ENCODE peak calls at places on chromosomes 5 and 9, in ten cellular contexts. One of them, this sample, is unnamed.

GRCh38 chr9:87512321-87512720 is 14.7 kb downstream of the DAPK1 start:
- DNase-seq in spleen: no peak
- DNase-seq in iPS-NIHi11: no peak
- DNase-seq in T-cell: no peak
- DNase-seq in amniotic stem cell: no peak
- DNase-seq in stimulated activated effector memory CD8-positive, alpha-beta T cell treated with anti-CD3 and anti-CD28 coated beads, Interleukin-12 subunit alpha, Interleukin-12 subunit beta, amount 100 ng/mL, for 72 hours: no peak
- DNase-seq in Jurkat, Clone E6-1: no peak
- DNase-seq in stimulated activated CD8-positive, alpha-beta memory T cell treated with anti-CD3 and anti-CD28 coated beads, Interleukin-4, amount 100 ng/mL, for 1 hour: no peak
- DNase-seq in AG09309: no peak
- DNase-seq in NCI-H774: peak
- DNase-seq in this sample: no peak

GRCh38 chr9:112104901-112105300 is 70.2 kb downstream of the SUSD1 start:
- DNase-seq in spleen: no peak
- DNase-seq in iPS-NIHi11: no peak
- DNase-seq in T-cell: no peak
- DNase-seq in amniotic stem cell: no peak
- DNase-seq in stimulated activated effector memory CD8-positive, alpha-beta T cell treated with anti-CD3 and anti-CD28 coated beads, Interleukin-12 subunit alpha, Interleukin-12 subunit beta, amount 100 ng/mL, for 72 hours: no peak
- DNase-seq in Jurkat, Clone E6-1: no peak
- DNase-seq in stimulated activated CD8-positive, alpha-beta memory T cell treated with anti-CD3 and anti-CD28 coated beads, Interleukin-4, amount 100 ng/mL, for 1 hour: no peak
- DNase-seq in AG09309: no peak
- DNase-seq in NCI-H774: no peak
- DNase-seq in this sample: no peak

GRCh38 chr9:74721696-74722660 is 165.7 kb downstream of the TRPM6 start:
- DNase-seq in spleen: no peak
- DNase-seq in iPS-NIHi11: no peak
- DNase-seq in T-cell: no peak
- DNase-seq in amniotic stem cell: peak
- DNase-seq in stimulated activated effector memory CD8-positive, alpha-beta T cell treated with anti-CD3 and anti-CD28 coated beads, Interleukin-12 subunit alpha, Interleukin-12 subunit beta, amount 100 ng/mL, for 72 hours: no peak
- DNase-seq in Jurkat, Clone E6-1: no peak
- DNase-seq in stimulated activated CD8-positive, alpha-beta memory T cell treated with anti-CD3 and anti-CD28 coated beads, Interleukin-4, amount 100 ng/mL, for 1 hour: no peak
- DNase-seq in AG09309: no peak
- DNase-seq in NCI-H774: no peak
- DNase-seq in this sample: no peak

GRCh38 chr9:131876486-131876885 is 136.6 kb upstream of the RAPGEF1 start:
- DNase-seq in spleen: peak
- DNase-seq in iPS-NIHi11: no peak
- DNase-seq in T-cell: no peak
- DNase-seq in amniotic stem cell: no peak
- DNase-seq in stimulated activated effector memory CD8-positive, alpha-beta T cell treated with anti-CD3 and anti-CD28 coated beads, Interleukin-12 subunit alpha, Interleukin-12 subunit beta, amount 100 ng/mL, for 72 hours: no peak
- DNase-seq in Jurkat, Clone E6-1: no peak
- DNase-seq in stimulated activated CD8-positive, alpha-beta memory T cell treated with anti-CD3 and anti-CD28 coated beads, Interleukin-4, amount 100 ng/mL, for 1 hour: no peak
- DNase-seq in AG09309: no peak
- DNase-seq in NCI-H774: no peak
- DNase-seq in this sample: no peak

GRCh38 chr9:87872079-87872624 is 10.5 kb upstream of the SPATA31E1 start:
- DNase-seq in spleen: peak
- DNase-seq in iPS-NIHi11: no peak
- DNase-seq in T-cell: no peak
- DNase-seq in amniotic stem cell: peak
- DNase-seq in stimulated activated effector memory CD8-positive, alpha-beta T cell treated with anti-CD3 and anti-CD28 coated beads, Interleukin-12 subunit alpha, Interleukin-12 subunit beta, amount 100 ng/mL, for 72 hours: no peak
- DNase-seq in Jurkat, Clone E6-1: no peak
- DNase-seq in stimulated activated CD8-positive, alpha-beta memory T cell treated with anti-CD3 and anti-CD28 coated beads, Interleukin-4, amount 100 ng/mL, for 1 hour: no peak
- DNase-seq in AG09309: no peak
- DNase-seq in NCI-H774: no peak
- DNase-seq in this sample: no peak

GRCh38 chr5:83069406-83069805 is 7.8 kb downstream of the TMEM167A start:
- DNase-seq in spleen: no peak
- DNase-seq in iPS-NIHi11: no peak
- DNase-seq in T-cell: no peak
- DNase-seq in amniotic stem cell: no peak
- DNase-seq in stimulated activated effector memory CD8-positive, alpha-beta T cell treated with anti-CD3 and anti-CD28 coated beads, Interleukin-12 subunit alpha, Interleukin-12 subunit beta, amount 100 ng/mL, for 72 hours: no peak
- DNase-seq in Jurkat, Clone E6-1: no peak
- DNase-seq in stimulated activated CD8-positive, alpha-beta memory T cell treated with anti-CD3 and anti-CD28 coated beads, Interleukin-4, amount 100 ng/mL, for 1 hour: no peak
- DNase-seq in AG09309: no peak
- DNase-seq in NCI-H774: no peak
- DNase-seq in this sample: no peak

GRCh38 chr9:92299116-92299515 is 5.6 kb upstream of the IARS1 start:
- DNase-seq in spleen: no peak
- DNase-seq in iPS-NIHi11: no peak
- DNase-seq in T-cell: no peak
- DNase-seq in amniotic stem cell: no peak
- DNase-seq in stimulated activated effector memory CD8-positive, alpha-beta T cell treated with anti-CD3 and anti-CD28 coated beads, Interleukin-12 subunit alpha, Interleukin-12 subunit beta, amount 100 ng/mL, for 72 hours: no peak
- DNase-seq in Jurkat, Clone E6-1: no peak
- DNase-seq in stimulated activated CD8-positive, alpha-beta memory T cell treated with anti-CD3 and anti-CD28 coated beads, Interleukin-4, amount 100 ng/mL, for 1 hour: no peak
- DNase-seq in AG09309: no peak
- DNase-seq in NCI-H774: no peak
- DNase-seq in this sample: no peak

GRCh38 chr5:40615586-40616193 is 64.0 kb upstream of the PTGER4 start:
- DNase-seq in spleen: no peak
- DNase-seq in iPS-NIHi11: no peak
- DNase-seq in T-cell: no peak
- DNase-seq in amniotic stem cell: no peak
- DNase-seq in stimulated activated effector memory CD8-positive, alpha-beta T cell treated with anti-CD3 and anti-CD28 coated beads, Interleukin-12 subunit alpha, Interleukin-12 subunit beta, amount 100 ng/mL, for 72 hours: no peak
- DNase-seq in Jurkat, Clone E6-1: no peak
- DNase-seq in stimulated activated CD8-positive, alpha-beta memory T cell treated with anti-CD3 and anti-CD28 coated beads, Interleukin-4, amount 100 ng/mL, for 1 hour: no peak
- DNase-seq in AG09309: no peak
- DNase-seq in NCI-H774: no peak
- DNase-seq in this sample: peak

GRCh38 chr9:122029898-122030297 is 63.2 kb downstream of the TTLL11 start:
- DNase-seq in spleen: no peak
- DNase-seq in iPS-NIHi11: no peak
- DNase-seq in T-cell: no peak
- DNase-seq in amniotic stem cell: no peak
- DNase-seq in stimulated activated effector memory CD8-positive, alpha-beta T cell treated with anti-CD3 and anti-CD28 coated beads, Interleukin-12 subunit alpha, Interleukin-12 subunit beta, amount 100 ng/mL, for 72 hours: no peak
- DNase-seq in Jurkat, Clone E6-1: no peak
- DNase-seq in stimulated activated CD8-positive, alpha-beta memory T cell treated with anti-CD3 and anti-CD28 coated beads, Interleukin-4, amount 100 ng/mL, for 1 hour: no peak
- DNase-seq in AG09309: no peak
- DNase-seq in NCI-H774: no peak
- DNase-seq in this sample: no peak

GRCh38 chr9:80701061-80701460 is 988.3 kb downstream of the TLE1 start:
- DNase-seq in spleen: no peak
- DNase-seq in iPS-NIHi11: no peak
- DNase-seq in T-cell: no peak
- DNase-seq in amniotic stem cell: no peak
- DNase-seq in stimulated activated effector memory CD8-positive, alpha-beta T cell treated with anti-CD3 and anti-CD28 coated beads, Interleukin-12 subunit alpha, Interleukin-12 subunit beta, amount 100 ng/mL, for 72 hours: no peak
- DNase-seq in Jurkat, Clone E6-1: no peak
- DNase-seq in stimulated activated CD8-positive, alpha-beta memory T cell treated with anti-CD3 and anti-CD28 coated beads, Interleukin-4, amount 100 ng/mL, for 1 hour: no peak
- DNase-seq in AG09309: no peak
- DNase-seq in NCI-H774: no peak
- DNase-seq in this sample: peak

GRCh38 chr9:73259086-73259696 is 107.5 kb downstream of the ANXA1 start:
- DNase-seq in spleen: no peak
- DNase-seq in iPS-NIHi11: no peak
- DNase-seq in T-cell: no peak
- DNase-seq in amniotic stem cell: no peak
- DNase-seq in stimulated activated effector memory CD8-positive, alpha-beta T cell treated with anti-CD3 and anti-CD28 coated beads, Interleukin-12 subunit alpha, Interleukin-12 subunit beta, amount 100 ng/mL, for 72 hours: no peak
- DNase-seq in Jurkat, Clone E6-1: no peak
- DNase-seq in stimulated activated CD8-positive, alpha-beta memory T cell treated with anti-CD3 and anti-CD28 coated beads, Interleukin-4, amount 100 ng/mL, for 1 hour: no peak
- DNase-seq in AG09309: no peak
- DNase-seq in NCI-H774: no peak
- DNase-seq in this sample: no peak

GRCh38 chr9:98530806-98531386 is 177.8 kb downstream of the GABBR2 start:
- DNase-seq in spleen: no peak
- DNase-seq in iPS-NIHi11: no peak
- DNase-seq in T-cell: no peak
- DNase-seq in amniotic stem cell: no peak
- DNase-seq in stimulated activated effector memory CD8-positive, alpha-beta T cell treated with anti-CD3 and anti-CD28 coated beads, Interleukin-12 subunit alpha, Interleukin-12 subunit beta, amount 100 ng/mL, for 72 hours: no peak
- DNase-seq in Jurkat, Clone E6-1: no peak
- DNase-seq in stimulated activated CD8-positive, alpha-beta memory T cell treated with anti-CD3 and anti-CD28 coated beads, Interleukin-4, amount 100 ng/mL, for 1 hour: no peak
- DNase-seq in AG09309: no peak
- DNase-seq in NCI-H774: no peak
- DNase-seq in this sample: no peak

GRCh38 chr5:176578391-176578808 is 29.3 kb downstream of the CDHR2 start:
- DNase-seq in spleen: no peak
- DNase-seq in iPS-NIHi11: peak
- DNase-seq in T-cell: no peak
- DNase-seq in amniotic stem cell: no peak
- DNase-seq in stimulated activated effector memory CD8-positive, alpha-beta T cell treated with anti-CD3 and anti-CD28 coated beads, Interleukin-12 subunit alpha, Interleukin-12 subunit beta, amount 100 ng/mL, for 72 hours: no peak
- DNase-seq in Jurkat, Clone E6-1: peak
- DNase-seq in stimulated activated CD8-positive, alpha-beta memory T cell treated with anti-CD3 and anti-CD28 coated beads, Interleukin-4, amount 100 ng/mL, for 1 hour: no peak
- DNase-seq in AG09309: no peak
- DNase-seq in NCI-H774: peak
- DNase-seq in this sample: no peak

GRCh38 chr5:17378346-17378984 is 119.6 kb upstream of the TAF11L2 start:
- DNase-seq in spleen: no peak
- DNase-seq in iPS-NIHi11: no peak
- DNase-seq in T-cell: no peak
- DNase-seq in amniotic stem cell: peak
- DNase-seq in stimulated activated effector memory CD8-positive, alpha-beta T cell treated with anti-CD3 and anti-CD28 coated beads, Interleukin-12 subunit alpha, Interleukin-12 subunit beta, amount 100 ng/mL, for 72 hours: no peak
- DNase-seq in Jurkat, Clone E6-1: no peak
- DNase-seq in stimulated activated CD8-positive, alpha-beta memory T cell treated with anti-CD3 and anti-CD28 coated beads, Interleukin-4, amount 100 ng/mL, for 1 hour: no peak
- DNase-seq in AG09309: peak
- DNase-seq in NCI-H774: no peak
- DNase-seq in this sample: peak

GRCh38 chr5:136382791-136383190 is 17.4 kb upstream of the TRPC7 start:
- DNase-seq in spleen: no peak
- DNase-seq in iPS-NIHi11: no peak
- DNase-seq in T-cell: no peak
- DNase-seq in amniotic stem cell: no peak
- DNase-seq in stimulated activated effector memory CD8-positive, alpha-beta T cell treated with anti-CD3 and anti-CD28 coated beads, Interleukin-12 subunit alpha, Interleukin-12 subunit beta, amount 100 ng/mL, for 72 hours: no peak
- DNase-seq in Jurkat, Clone E6-1: no peak
- DNase-seq in stimulated activated CD8-positive, alpha-beta memory T cell treated with anti-CD3 and anti-CD28 coated beads, Interleukin-4, amount 100 ng/mL, for 1 hour: no peak
- DNase-seq in AG09309: no peak
- DNase-seq in NCI-H774: no peak
- DNase-seq in this sample: no peak

GRCh38 chr9:124506433-124506832 is 766 bp downstream of the NR5A1 start:
- DNase-seq in spleen: no peak
- DNase-seq in iPS-NIHi11: no peak
- DNase-seq in T-cell: no peak
- DNase-seq in amniotic stem cell: no peak
- DNase-seq in stimulated activated effector memory CD8-positive, alpha-beta T cell treated with anti-CD3 and anti-CD28 coated beads, Interleukin-12 subunit alpha, Interleukin-12 subunit beta, amount 100 ng/mL, for 72 hours: no peak
- DNase-seq in Jurkat, Clone E6-1: no peak
- DNase-seq in stimulated activated CD8-positive, alpha-beta memory T cell treated with anti-CD3 and anti-CD28 coated beads, Interleukin-4, amount 100 ng/mL, for 1 hour: no peak
- DNase-seq in AG09309: no peak
- DNase-seq in NCI-H774: no peak
- DNase-seq in this sample: no peak

GRCh38 chr5:55096860-55097259 is 5.6 kb upstream of the GZMA start:
- DNase-seq in spleen: no peak
- DNase-seq in iPS-NIHi11: no peak
- DNase-seq in T-cell: peak
- DNase-seq in amniotic stem cell: no peak
- DNase-seq in stimulated activated effector memory CD8-positive, alpha-beta T cell treated with anti-CD3 and anti-CD28 coated beads, Interleukin-12 subunit alpha, Interleukin-12 subunit beta, amount 100 ng/mL, for 72 hours: no peak
- DNase-seq in Jurkat, Clone E6-1: peak
- DNase-seq in stimulated activated CD8-positive, alpha-beta memory T cell treated with anti-CD3 and anti-CD28 coated beads, Interleukin-4, amount 100 ng/mL, for 1 hour: no peak
- DNase-seq in AG09309: no peak
- DNase-seq in NCI-H774: no peak
- DNase-seq in this sample: no peak

GRCh38 chr5:56326770-56327169 is 93.6 kb upstream of the ANKRD55 start:
- DNase-seq in spleen: no peak
- DNase-seq in iPS-NIHi11: no peak
- DNase-seq in T-cell: no peak
- DNase-seq in amniotic stem cell: no peak
- DNase-seq in stimulated activated effector memory CD8-positive, alpha-beta T cell treated with anti-CD3 and anti-CD28 coated beads, Interleukin-12 subunit alpha, Interleukin-12 subunit beta, amount 100 ng/mL, for 72 hours: no peak
- DNase-seq in Jurkat, Clone E6-1: no peak
- DNase-seq in stimulated activated CD8-positive, alpha-beta memory T cell treated with anti-CD3 and anti-CD28 coated beads, Interleukin-4, amount 100 ng/mL, for 1 hour: no peak
- DNase-seq in AG09309: no peak
- DNase-seq in NCI-H774: no peak
- DNase-seq in this sample: no peak

GRCh38 chr5:43039468-43040286 is 442 bp downstream of the ANXA2R start:
- DNase-seq in spleen: peak
- DNase-seq in iPS-NIHi11: no peak
- DNase-seq in T-cell: peak
- DNase-seq in amniotic stem cell: peak
- DNase-seq in stimulated activated effector memory CD8-positive, alpha-beta T cell treated with anti-CD3 and anti-CD28 coated beads, Interleukin-12 subunit alpha, Interleukin-12 subunit beta, amount 100 ng/mL, for 72 hours: peak
- DNase-seq in Jurkat, Clone E6-1: peak
- DNase-seq in stimulated activated CD8-positive, alpha-beta memory T cell treated with anti-CD3 and anti-CD28 coated beads, Interleukin-4, amount 100 ng/mL, for 1 hour: no peak
- DNase-seq in AG09309: no peak
- DNase-seq in NCI-H774: peak
- DNase-seq in this sample: peak

GRCh38 chr9:114012126-114012525 is 66.0 kb downstream of the AMBP start:
- DNase-seq in spleen: peak
- DNase-seq in iPS-NIHi11: no peak
- DNase-seq in T-cell: no peak
- DNase-seq in amniotic stem cell: no peak
- DNase-seq in stimulated activated effector memory CD8-positive, alpha-beta T cell treated with anti-CD3 and anti-CD28 coated beads, Interleukin-12 subunit alpha, Interleukin-12 subunit beta, amount 100 ng/mL, for 72 hours: no peak
- DNase-seq in Jurkat, Clone E6-1: no peak
- DNase-seq in stimulated activated CD8-positive, alpha-beta memory T cell treated with anti-CD3 and anti-CD28 coated beads, Interleukin-4, amount 100 ng/mL, for 1 hour: no peak
- DNase-seq in AG09309: no peak
- DNase-seq in NCI-H774: no peak
- DNase-seq in this sample: no peak

GRCh38 chr5:34538026-34538672 is 118.0 kb upstream of the RAI14 start:
- DNase-seq in spleen: no peak
- DNase-seq in iPS-NIHi11: no peak
- DNase-seq in T-cell: no peak
- DNase-seq in amniotic stem cell: no peak
- DNase-seq in stimulated activated effector memory CD8-positive, alpha-beta T cell treated with anti-CD3 and anti-CD28 coated beads, Interleukin-12 subunit alpha, Interleukin-12 subunit beta, amount 100 ng/mL, for 72 hours: no peak
- DNase-seq in Jurkat, Clone E6-1: no peak
- DNase-seq in stimulated activated CD8-positive, alpha-beta memory T cell treated with anti-CD3 and anti-CD28 coated beads, Interleukin-4, amount 100 ng/mL, for 1 hour: no peak
- DNase-seq in AG09309: no peak
- DNase-seq in NCI-H774: no peak
- DNase-seq in this sample: peak

GRCh38 chr5:95709967-95710650 is 21.0 kb upstream of the RHOBTB3 start:
- DNase-seq in spleen: no peak
- DNase-seq in iPS-NIHi11: peak
- DNase-seq in T-cell: no peak
- DNase-seq in amniotic stem cell: no peak
- DNase-seq in stimulated activated effector memory CD8-positive, alpha-beta T cell treated with anti-CD3 and anti-CD28 coated beads, Interleukin-12 subunit alpha, Interleukin-12 subunit beta, amount 100 ng/mL, for 72 hours: no peak
- DNase-seq in Jurkat, Clone E6-1: no peak
- DNase-seq in stimulated activated CD8-positive, alpha-beta memory T cell treated with anti-CD3 and anti-CD28 coated beads, Interleukin-4, amount 100 ng/mL, for 1 hour: no peak
- DNase-seq in AG09309: no peak
- DNase-seq in NCI-H774: no peak
- DNase-seq in this sample: no peak

GRCh38 chr9:118459832-118460425 is 755.7 kb downstream of the TLR4 start:
- DNase-seq in spleen: no peak
- DNase-seq in iPS-NIHi11: no peak
- DNase-seq in T-cell: no peak
- DNase-seq in amniotic stem cell: no peak
- DNase-seq in stimulated activated effector memory CD8-positive, alpha-beta T cell treated with anti-CD3 and anti-CD28 coated beads, Interleukin-12 subunit alpha, Interleukin-12 subunit beta, amount 100 ng/mL, for 72 hours: no peak
- DNase-seq in Jurkat, Clone E6-1: no peak
- DNase-seq in stimulated activated CD8-positive, alpha-beta memory T cell treated with anti-CD3 and anti-CD28 coated beads, Interleukin-4, amount 100 ng/mL, for 1 hour: no peak
- DNase-seq in AG09309: no peak
- DNase-seq in NCI-H774: no peak
- DNase-seq in this sample: no peak

GRCh38 chr9:106560540-106560939 is 302.4 kb upstream of the ZNF462 start:
- DNase-seq in spleen: no peak
- DNase-seq in iPS-NIHi11: no peak
- DNase-seq in T-cell: no peak
- DNase-seq in amniotic stem cell: no peak
- DNase-seq in stimulated activated effector memory CD8-positive, alpha-beta T cell treated with anti-CD3 and anti-CD28 coated beads, Interleukin-12 subunit alpha, Interleukin-12 subunit beta, amount 100 ng/mL, for 72 hours: no peak
- DNase-seq in Jurkat, Clone E6-1: peak
- DNase-seq in stimulated activated CD8-positive, alpha-beta memory T cell treated with anti-CD3 and anti-CD28 coated beads, Interleukin-4, amount 100 ng/mL, for 1 hour: no peak
- DNase-seq in AG09309: no peak
- DNase-seq in NCI-H774: no peak
- DNase-seq in this sample: no peak

GRCh38 chr5:171422495-171422894 is 3.0 kb downstream of the FGF18 start:
- DNase-seq in spleen: no peak
- DNase-seq in iPS-NIHi11: no peak
- DNase-seq in T-cell: no peak
- DNase-seq in amniotic stem cell: no peak
- DNase-seq in stimulated activated effector memory CD8-positive, alpha-beta T cell treated with anti-CD3 and anti-CD28 coated beads, Interleukin-12 subunit alpha, Interleukin-12 subunit beta, amount 100 ng/mL, for 72 hours: no peak
- DNase-seq in Jurkat, Clone E6-1: no peak
- DNase-seq in stimulated activated CD8-positive, alpha-beta memory T cell treated with anti-CD3 and anti-CD28 coated beads, Interleukin-4, amount 100 ng/mL, for 1 hour: no peak
- DNase-seq in AG09309: no peak
- DNase-seq in NCI-H774: no peak
- DNase-seq in this sample: no peak

GRCh38 chr5:31688515-31689092 is 49.7 kb downstream of the PDZD2 start:
- DNase-seq in spleen: no peak
- DNase-seq in iPS-NIHi11: no peak
- DNase-seq in T-cell: no peak
- DNase-seq in amniotic stem cell: no peak
- DNase-seq in stimulated activated effector memory CD8-positive, alpha-beta T cell treated with anti-CD3 and anti-CD28 coated beads, Interleukin-12 subunit alpha, Interleukin-12 subunit beta, amount 100 ng/mL, for 72 hours: no peak
- DNase-seq in Jurkat, Clone E6-1: no peak
- DNase-seq in stimulated activated CD8-positive, alpha-beta memory T cell treated with anti-CD3 and anti-CD28 coated beads, Interleukin-4, amount 100 ng/mL, for 1 hour: no peak
- DNase-seq in AG09309: no peak
- DNase-seq in NCI-H774: no peak
- DNase-seq in this sample: no peak

GRCh38 chr5:78547731-78548189 is 100.8 kb downstream of the LHFPL2 start:
- DNase-seq in spleen: no peak
- DNase-seq in iPS-NIHi11: no peak
- DNase-seq in T-cell: no peak
- DNase-seq in amniotic stem cell: no peak
- DNase-seq in stimulated activated effector memory CD8-positive, alpha-beta T cell treated with anti-CD3 and anti-CD28 coated beads, Interleukin-12 subunit alpha, Interleukin-12 subunit beta, amount 100 ng/mL, for 72 hours: no peak
- DNase-seq in Jurkat, Clone E6-1: no peak
- DNase-seq in stimulated activated CD8-positive, alpha-beta memory T cell treated with anti-CD3 and anti-CD28 coated beads, Interleukin-4, amount 100 ng/mL, for 1 hour: no peak
- DNase-seq in AG09309: peak
- DNase-seq in NCI-H774: no peak
- DNase-seq in this sample: peak

GRCh38 chr5:146890733-146891440 is 12.3 kb upstream of the PPP2R2B start:
- DNase-seq in spleen: no peak
- DNase-seq in iPS-NIHi11: no peak
- DNase-seq in T-cell: no peak
- DNase-seq in amniotic stem cell: no peak
- DNase-seq in stimulated activated effector memory CD8-positive, alpha-beta T cell treated with anti-CD3 and anti-CD28 coated beads, Interleukin-12 subunit alpha, Interleukin-12 subunit beta, amount 100 ng/mL, for 72 hours: no peak
- DNase-seq in Jurkat, Clone E6-1: no peak
- DNase-seq in stimulated activated CD8-positive, alpha-beta memory T cell treated with anti-CD3 and anti-CD28 coated beads, Interleukin-4, amount 100 ng/mL, for 1 hour: no peak
- DNase-seq in AG09309: no peak
- DNase-seq in NCI-H774: no peak
- DNase-seq in this sample: no peak

This sample was measured in HCEC 1CT.